ENCODE peak calls at places on chromosomes 6 and 20, in nine cellular contexts. One of them, this sample, is unnamed.

GRCh38 chr6:114081730-114082129 is 110.8 kb upstream of the HDAC2 start:
- DNase-seq in nephron progenitor cell: no peak
- DNase-seq in NCI-H1105: no peak
- DNase-seq in heart left ventricle: no peak
- DNase-seq in fibroblast of villous mesenchyme: no peak
- DNase-seq in RPMI8226: no peak
- DNase-seq in stimulated activated CD8-positive, alpha-beta memory T cell treated with anti-CD3 and anti-CD28 coated beads, Interleukin-7, amount 100 ng/mL, for 48 hours: no peak
- DNase-seq in amniotic epithelial cell: no peak
- DNase-seq in neural crest cell: no peak
- DNase-seq in this sample: no peak

GRCh38 chr20:34536798-34537394 is 20.7 kb downstream of the DYNLRB1 start:
- DNase-seq in neural crest cell: peak
- DNase-seq in heart left ventricle: peak
- DNase-seq in fibroblast of villous mesenchyme: peak
- DNase-seq in nephron progenitor cell: peak
- DNase-seq in amniotic epithelial cell: peak
- DNase-seq in RPMI8226: peak
- DNase-seq in NCI-H1105: no peak
- DNase-seq in stimulated activated CD8-positive, alpha-beta memory T cell treated with anti-CD3 and anti-CD28 coated beads, Interleukin-7, amount 100 ng/mL, for 48 hours: no peak
- DNase-seq in this sample: peak

GRCh38 chr6:10369896-10370295 is 45.0 kb downstream of the TFAP2A start:
- DNase-seq in neural crest cell: no peak
- DNase-seq in heart left ventricle: no peak
- DNase-seq in RPMI8226: no peak
- DNase-seq in nephron progenitor cell: no peak
- DNase-seq in NCI-H1105: no peak
- DNase-seq in fibroblast of villous mesenchyme: peak
- DNase-seq in stimulated activated CD8-positive, alpha-beta memory T cell treated with anti-CD3 and anti-CD28 coated beads, Interleukin-7, amount 100 ng/mL, for 48 hours: no peak
- DNase-seq in amniotic epithelial cell: peak
- DNase-seq in this sample: no peak

GRCh38 chr20:32749914-32750637 is 6.8 kb upstream of the COMMD7 start:
- DNase-seq in heart left ventricle: no peak
- DNase-seq in amniotic epithelial cell: no peak
- DNase-seq in NCI-H1105: no peak
- DNase-seq in RPMI8226: no peak
- DNase-seq in nephron progenitor cell: peak
- DNase-seq in neural crest cell: peak
- DNase-seq in stimulated activated CD8-positive, alpha-beta memory T cell treated with anti-CD3 and anti-CD28 coated beads, Interleukin-7, amount 100 ng/mL, for 48 hours: no peak
- DNase-seq in fibroblast of villous mesenchyme: peak
- DNase-seq in this sample: no peak

GRCh38 chr20:22407237-22408193 is 176.9 kb downstream of the FOXA2 start:
- DNase-seq in stimulated activated CD8-positive, alpha-beta memory T cell treated with anti-CD3 and anti-CD28 coated beads, Interleukin-7, amount 100 ng/mL, for 48 hours: no peak
- DNase-seq in fibroblast of villous mesenchyme: no peak
- DNase-seq in RPMI8226: no peak
- DNase-seq in neural crest cell: no peak
- DNase-seq in amniotic epithelial cell: no peak
- DNase-seq in nephron progenitor cell: no peak
- DNase-seq in NCI-H1105: no peak
- DNase-seq in heart left ventricle: no peak
- DNase-seq in this sample: no peak

GRCh38 chr6:9266741-9267140 is 831.4 kb upstream of the SLC35B3 start:
- DNase-seq in nephron progenitor cell: no peak
- DNase-seq in NCI-H1105: no peak
- DNase-seq in neural crest cell: no peak
- DNase-seq in RPMI8226: no peak
- DNase-seq in heart left ventricle: no peak
- DNase-seq in amniotic epithelial cell: no peak
- DNase-seq in fibroblast of villous mesenchyme: no peak
- DNase-seq in stimulated activated CD8-positive, alpha-beta memory T cell treated with anti-CD3 and anti-CD28 coated beads, Interleukin-7, amount 100 ng/mL, for 48 hours: no peak
- DNase-seq in this sample: no peak

GRCh38 chr6:128844598-128844997 is 38.3 kb upstream of the LAMA2 start:
- DNase-seq in RPMI8226: no peak
- DNase-seq in neural crest cell: no peak
- DNase-seq in heart left ventricle: no peak
- DNase-seq in fibroblast of villous mesenchyme: no peak
- DNase-seq in stimulated activated CD8-positive, alpha-beta memory T cell treated with anti-CD3 and anti-CD28 coated beads, Interleukin-7, amount 100 ng/mL, for 48 hours: no peak
- DNase-seq in NCI-H1105: no peak
- DNase-seq in nephron progenitor cell: no peak
- DNase-seq in amniotic epithelial cell: no peak
- DNase-seq in this sample: no peak

GRCh38 chr6:14189122-14189521 is 71.5 kb downstream of the CD83 start:
- DNase-seq in NCI-H1105: no peak
- DNase-seq in nephron progenitor cell: no peak
- DNase-seq in heart left ventricle: no peak
- DNase-seq in fibroblast of villous mesenchyme: no peak
- DNase-seq in neural crest cell: no peak
- DNase-seq in RPMI8226: no peak
- DNase-seq in stimulated activated CD8-positive, alpha-beta memory T cell treated with anti-CD3 and anti-CD28 coated beads, Interleukin-7, amount 100 ng/mL, for 48 hours: no peak
- DNase-seq in amniotic epithelial cell: no peak
- DNase-seq in this sample: no peak

GRCh38 chr6:26270903-26271639 is 93.9 kb upstream of the BTN3A2 start:
- DNase-seq in fibroblast of villous mesenchyme: peak
- DNase-seq in NCI-H1105: peak
- DNase-seq in amniotic epithelial cell: peak
- DNase-seq in RPMI8226: peak
- DNase-seq in neural crest cell: peak
- DNase-seq in heart left ventricle: peak
- DNase-seq in stimulated activated CD8-positive, alpha-beta memory T cell treated with anti-CD3 and anti-CD28 coated beads, Interleukin-7, amount 100 ng/mL, for 48 hours: no peak
- DNase-seq in nephron progenitor cell: peak
- DNase-seq in this sample: no peak

GRCh38 chr6:5529015-5529414 is 267.7 kb downstream of the FARS2 start:
- DNase-seq in heart left ventricle: no peak
- DNase-seq in nephron progenitor cell: no peak
- DNase-seq in fibroblast of villous mesenchyme: no peak
- DNase-seq in amniotic epithelial cell: peak
- DNase-seq in stimulated activated CD8-positive, alpha-beta memory T cell treated with anti-CD3 and anti-CD28 coated beads, Interleukin-7, amount 100 ng/mL, for 48 hours: no peak
- DNase-seq in NCI-H1105: no peak
- DNase-seq in RPMI8226: no peak
- DNase-seq in neural crest cell: no peak
- DNase-seq in this sample: no peak

GRCh38 chr6:110517034-110517433 is 40.6 kb upstream of the SLC22A16 start:
- DNase-seq in amniotic epithelial cell: no peak
- DNase-seq in nephron progenitor cell: no peak
- DNase-seq in heart left ventricle: no peak
- DNase-seq in stimulated activated CD8-positive, alpha-beta memory T cell treated with anti-CD3 and anti-CD28 coated beads, Interleukin-7, amount 100 ng/mL, for 48 hours: no peak
- DNase-seq in neural crest cell: no peak
- DNase-seq in NCI-H1105: no peak
- DNase-seq in fibroblast of villous mesenchyme: no peak
- DNase-seq in RPMI8226: no peak
- DNase-seq in this sample: no peak

GRCh38 chr6:73525546-73526330 is 4.9 kb upstream of the EEF1A1 start:
- DNase-seq in stimulated activated CD8-positive, alpha-beta memory T cell treated with anti-CD3 and anti-CD28 coated beads, Interleukin-7, amount 100 ng/mL, for 48 hours: no peak
- DNase-seq in neural crest cell: no peak
- DNase-seq in amniotic epithelial cell: no peak
- DNase-seq in heart left ventricle: no peak
- DNase-seq in RPMI8226: no peak
- DNase-seq in NCI-H1105: no peak
- DNase-seq in fibroblast of villous mesenchyme: no peak
- DNase-seq in nephron progenitor cell: no peak
- DNase-seq in this sample: no peak

GRCh38 chr6:129766959-129767728 is 57.2 kb upstream of the ARHGAP18 start:
- DNase-seq in nephron progenitor cell: peak
- DNase-seq in amniotic epithelial cell: peak
- DNase-seq in NCI-H1105: peak
- DNase-seq in heart left ventricle: no peak
- DNase-seq in fibroblast of villous mesenchyme: peak
- DNase-seq in stimulated activated CD8-positive, alpha-beta memory T cell treated with anti-CD3 and anti-CD28 coated beads, Interleukin-7, amount 100 ng/mL, for 48 hours: peak
- DNase-seq in RPMI8226: peak
- DNase-seq in neural crest cell: peak
- DNase-seq in this sample: peak

GRCh38 chr6:39377530-39377929 is 55.0 kb upstream of the KCNK16 start:
- DNase-seq in RPMI8226: peak
- DNase-seq in stimulated activated CD8-positive, alpha-beta memory T cell treated with anti-CD3 and anti-CD28 coated beads, Interleukin-7, amount 100 ng/mL, for 48 hours: no peak
- DNase-seq in amniotic epithelial cell: no peak
- DNase-seq in heart left ventricle: peak
- DNase-seq in neural crest cell: peak
- DNase-seq in nephron progenitor cell: peak
- DNase-seq in fibroblast of villous mesenchyme: peak
- DNase-seq in NCI-H1105: no peak
- DNase-seq in this sample: peak

GRCh38 chr6:33746036-33746600 is 587 bp downstream of the IP6K3 start:
- DNase-seq in heart left ventricle: peak
- DNase-seq in nephron progenitor cell: peak
- DNase-seq in amniotic epithelial cell: peak
- DNase-seq in neural crest cell: no peak
- DNase-seq in NCI-H1105: no peak
- DNase-seq in fibroblast of villous mesenchyme: peak
- DNase-seq in stimulated activated CD8-positive, alpha-beta memory T cell treated with anti-CD3 and anti-CD28 coated beads, Interleukin-7, amount 100 ng/mL, for 48 hours: no peak
- DNase-seq in RPMI8226: no peak
- DNase-seq in this sample: peak

GRCh38 chr6:158654498-158654897 is 4.6 kb downstream of the SYTL3 start:
- DNase-seq in fibroblast of villous mesenchyme: peak
- DNase-seq in RPMI8226: no peak
- DNase-seq in nephron progenitor cell: no peak
- DNase-seq in heart left ventricle: peak
- DNase-seq in amniotic epithelial cell: peak
- DNase-seq in NCI-H1105: peak
- DNase-seq in stimulated activated CD8-positive, alpha-beta memory T cell treated with anti-CD3 and anti-CD28 coated beads, Interleukin-7, amount 100 ng/mL, for 48 hours: no peak
- DNase-seq in neural crest cell: no peak
- DNase-seq in this sample: peak

GRCh38 chr20:2314759-2315439 is 19.1 kb downstream of the TGM3 start:
- DNase-seq in fibroblast of villous mesenchyme: peak
- DNase-seq in stimulated activated CD8-positive, alpha-beta memory T cell treated with anti-CD3 and anti-CD28 coated beads, Interleukin-7, amount 100 ng/mL, for 48 hours: no peak
- DNase-seq in amniotic epithelial cell: no peak
- DNase-seq in heart left ventricle: peak
- DNase-seq in neural crest cell: no peak
- DNase-seq in nephron progenitor cell: no peak
- DNase-seq in NCI-H1105: no peak
- DNase-seq in RPMI8226: peak
- DNase-seq in this sample: peak

GRCh38 chr6:122947355-122947754 is 48.7 kb upstream of the CLVS2 start:
- DNase-seq in NCI-H1105: no peak
- DNase-seq in RPMI8226: no peak
- DNase-seq in nephron progenitor cell: peak
- DNase-seq in amniotic epithelial cell: peak
- DNase-seq in stimulated activated CD8-positive, alpha-beta memory T cell treated with anti-CD3 and anti-CD28 coated beads, Interleukin-7, amount 100 ng/mL, for 48 hours: no peak
- DNase-seq in heart left ventricle: no peak
- DNase-seq in fibroblast of villous mesenchyme: no peak
- DNase-seq in neural crest cell: peak
- DNase-seq in this sample: no peak

GRCh38 chr6:1322725-1323219 is 10.9 kb downstream of the FOXQ1 start:
- DNase-seq in heart left ventricle: no peak
- DNase-seq in stimulated activated CD8-positive, alpha-beta memory T cell treated with anti-CD3 and anti-CD28 coated beads, Interleukin-7, amount 100 ng/mL, for 48 hours: no peak
- DNase-seq in NCI-H1105: no peak
- DNase-seq in neural crest cell: no peak
- DNase-seq in fibroblast of villous mesenchyme: peak
- DNase-seq in RPMI8226: no peak
- DNase-seq in amniotic epithelial cell: no peak
- DNase-seq in nephron progenitor cell: no peak
- DNase-seq in this sample: no peak

GRCh38 chr6:46505693-46506512 is 14.7 kb upstream of the RCAN2 start:
- DNase-seq in nephron progenitor cell: no peak
- DNase-seq in amniotic epithelial cell: no peak
- DNase-seq in fibroblast of villous mesenchyme: no peak
- DNase-seq in stimulated activated CD8-positive, alpha-beta memory T cell treated with anti-CD3 and anti-CD28 coated beads, Interleukin-7, amount 100 ng/mL, for 48 hours: no peak
- DNase-seq in neural crest cell: no peak
- DNase-seq in heart left ventricle: peak
- DNase-seq in NCI-H1105: no peak
- DNase-seq in RPMI8226: no peak
- DNase-seq in this sample: peak

GRCh38 chr6:148044261-148044731 is 298.3 kb upstream of the SASH1 start:
- DNase-seq in fibroblast of villous mesenchyme: peak
- DNase-seq in nephron progenitor cell: no peak
- DNase-seq in stimulated activated CD8-positive, alpha-beta memory T cell treated with anti-CD3 and anti-CD28 coated beads, Interleukin-7, amount 100 ng/mL, for 48 hours: no peak
- DNase-seq in amniotic epithelial cell: no peak
- DNase-seq in RPMI8226: no peak
- DNase-seq in neural crest cell: no peak
- DNase-seq in NCI-H1105: no peak
- DNase-seq in heart left ventricle: no peak
- DNase-seq in this sample: no peak

GRCh38 chr6:35360349-35361138 is 18.2 kb downstream of the PPARD start:
- DNase-seq in RPMI8226: peak
- DNase-seq in fibroblast of villous mesenchyme: peak
- DNase-seq in nephron progenitor cell: no peak
- DNase-seq in amniotic epithelial cell: peak
- DNase-seq in heart left ventricle: peak
- DNase-seq in NCI-H1105: no peak
- DNase-seq in neural crest cell: no peak
- DNase-seq in stimulated activated CD8-positive, alpha-beta memory T cell treated with anti-CD3 and anti-CD28 coated beads, Interleukin-7, amount 100 ng/mL, for 48 hours: no peak
- DNase-seq in this sample: peak

GRCh38 chr20:967796-968742 is 34.0 kb downstream of the RSPO4 start:
- DNase-seq in RPMI8226: peak
- DNase-seq in fibroblast of villous mesenchyme: peak
- DNase-seq in stimulated activated CD8-positive, alpha-beta memory T cell treated with anti-CD3 and anti-CD28 coated beads, Interleukin-7, amount 100 ng/mL, for 48 hours: no peak
- DNase-seq in amniotic epithelial cell: peak
- DNase-seq in NCI-H1105: no peak
- DNase-seq in neural crest cell: no peak
- DNase-seq in nephron progenitor cell: no peak
- DNase-seq in heart left ventricle: no peak
- DNase-seq in this sample: no peak

GRCh38 chr6:142947702-142948480 is 2.9 kb upstream of the HIVEP2 start:
- DNase-seq in stimulated activated CD8-positive, alpha-beta memory T cell treated with anti-CD3 and anti-CD28 coated beads, Interleukin-7, amount 100 ng/mL, for 48 hours: no peak
- DNase-seq in RPMI8226: peak
- DNase-seq in nephron progenitor cell: no peak
- DNase-seq in NCI-H1105: no peak
- DNase-seq in heart left ventricle: no peak
- DNase-seq in fibroblast of villous mesenchyme: no peak
- DNase-seq in neural crest cell: no peak
- DNase-seq in amniotic epithelial cell: no peak
- DNase-seq in this sample: no peak

GRCh38 chr20:53870426-53871199 is 199.8 kb downstream of the BCAS1 start:
- DNase-seq in RPMI8226: no peak
- DNase-seq in amniotic epithelial cell: no peak
- DNase-seq in fibroblast of villous mesenchyme: no peak
- DNase-seq in heart left ventricle: no peak
- DNase-seq in NCI-H1105: no peak
- DNase-seq in stimulated activated CD8-positive, alpha-beta memory T cell treated with anti-CD3 and anti-CD28 coated beads, Interleukin-7, amount 100 ng/mL, for 48 hours: no peak
- DNase-seq in neural crest cell: no peak
- DNase-seq in nephron progenitor cell: no peak
- DNase-seq in this sample: no peak

GRCh38 chr20:57291003-57291402 is 24.6 kb upstream of the BMP7 start:
- DNase-seq in fibroblast of villous mesenchyme: no peak
- DNase-seq in heart left ventricle: no peak
- DNase-seq in NCI-H1105: no peak
- DNase-seq in nephron progenitor cell: no peak
- DNase-seq in RPMI8226: peak
- DNase-seq in stimulated activated CD8-positive, alpha-beta memory T cell treated with anti-CD3 and anti-CD28 coated beads, Interleukin-7, amount 100 ng/mL, for 48 hours: no peak
- DNase-seq in neural crest cell: no peak
- DNase-seq in amniotic epithelial cell: no peak
- DNase-seq in this sample: no peak

GRCh38 chr6:155177369-155177961 is 86.3 kb upstream of the CLDN20 start:
- DNase-seq in neural crest cell: peak
- DNase-seq in nephron progenitor cell: peak
- DNase-seq in heart left ventricle: no peak
- DNase-seq in NCI-H1105: peak
- DNase-seq in RPMI8226: peak
- DNase-seq in amniotic epithelial cell: peak
- DNase-seq in fibroblast of villous mesenchyme: peak
- DNase-seq in stimulated activated CD8-positive, alpha-beta memory T cell treated with anti-CD3 and anti-CD28 coated beads, Interleukin-7, amount 100 ng/mL, for 48 hours: no peak
- DNase-seq in this sample: no peak

GRCh38 chr6:44232676-44233559 is 9.5 kb downstream of the SLC29A1 start:
- DNase-seq in fibroblast of villous mesenchyme: no peak
- DNase-seq in heart left ventricle: no peak
- DNase-seq in stimulated activated CD8-positive, alpha-beta memory T cell treated with anti-CD3 and anti-CD28 coated beads, Interleukin-7, amount 100 ng/mL, for 48 hours: no peak
- DNase-seq in amniotic epithelial cell: no peak
- DNase-seq in neural crest cell: no peak
- DNase-seq in RPMI8226: no peak
- DNase-seq in NCI-H1105: no peak
- DNase-seq in nephron progenitor cell: no peak
- DNase-seq in this sample: no peak

GRCh38 chr20:23187759-23188158 is 101.6 kb upstream of the CD93 start:
- DNase-seq in stimulated activated CD8-positive, alpha-beta memory T cell treated with anti-CD3 and anti-CD28 coated beads, Interleukin-7, amount 100 ng/mL, for 48 hours: no peak
- DNase-seq in nephron progenitor cell: no peak
- DNase-seq in heart left ventricle: peak
- DNase-seq in NCI-H1105: no peak
- DNase-seq in neural crest cell: no peak
- DNase-seq in fibroblast of villous mesenchyme: no peak
- DNase-seq in amniotic epithelial cell: peak
- DNase-seq in RPMI8226: peak
- DNase-seq in this sample: no peak

GRCh38 chr20:53966774-53967398 is 103.5 kb downstream of the BCAS1 start:
- DNase-seq in fibroblast of villous mesenchyme: no peak
- DNase-seq in amniotic epithelial cell: no peak
- DNase-seq in nephron progenitor cell: no peak
- DNase-seq in heart left ventricle: no peak
- DNase-seq in neural crest cell: no peak
- DNase-seq in stimulated activated CD8-positive, alpha-beta memory T cell treated with anti-CD3 and anti-CD28 coated beads, Interleukin-7, amount 100 ng/mL, for 48 hours: no peak
- DNase-seq in RPMI8226: no peak
- DNase-seq in NCI-H1105: no peak
- DNase-seq in this sample: no peak

GRCh38 chr6:137766596-137767370 is 100.3 kb upstream of the TNFAIP3 start:
- DNase-seq in amniotic epithelial cell: peak
- DNase-seq in stimulated activated CD8-positive, alpha-beta memory T cell treated with anti-CD3 and anti-CD28 coated beads, Interleukin-7, amount 100 ng/mL, for 48 hours: no peak
- DNase-seq in NCI-H1105: no peak
- DNase-seq in RPMI8226: no peak
- DNase-seq in neural crest cell: no peak
- DNase-seq in heart left ventricle: no peak
- DNase-seq in nephron progenitor cell: no peak
- DNase-seq in fibroblast of villous mesenchyme: no peak
- DNase-seq in this sample: no peak

This sample was measured in gastrocnemius medialis.